ENCODE peak calls at places on chromosomes 7 and 10, in five cellular contexts. P is epithelial cell of esophagus, N is transverse colon, V is fibroblast of the conjunctiva, Y is heart left ventricle. S is an unnamed sample.

GRCh38 chr10:30182191-30183075 is 123.0 kb upstream of the JCAD start:
- DNase-seq in P (peak), V (peak), Y (no peak), N (no peak), S (no peak)

GRCh38 chr7:159137906-159138305 is 6.8 kb downstream of the VIPR2 start:
- DNase-seq in N (no peak), V (no peak), Y (peak), P (no peak), S (no peak)

GRCh38 chr10:126222736-126223511 is 165.4 kb downstream of the ADAM12 start:
- DNase-seq in V (no peak), P (no peak), Y (no peak), N (no peak), S (no peak)

GRCh38 chr10:94146746-94147145 is 153.0 kb downstream of the PLCE1 start:
- DNase-seq in N (no peak), Y (no peak), P (no peak), V (no peak), S (no peak)

GRCh38 chr10:130453721-130454542 is 317.7 kb downstream of the GLRX3 start:
- DNase-seq in V (no peak), Y (no peak), N (no peak), P (no peak), S (no peak)

GRCh38 chr10:83274088-83274487 is 865.2 kb upstream of the GHITM start:
- DNase-seq in Y (no peak), V (no peak), P (peak), N (no peak), S (no peak)

GRCh38 chr10:31374146-31374696 is 55.2 kb downstream of the ZEB1 start:
- DNase-seq in N (no peak), V (no peak), P (no peak), Y (no peak), S (no peak)

GRCh38 chr10:76899490-76899889 is 738.1 kb downstream of the KCNMA1 start:
- DNase-seq in V (peak), Y (no peak), P (no peak), N (no peak), S (no peak)

GRCh38 chr7:1062296-1063294 is 18.2 kb downstream of the GPR146 start:
- DNase-seq in P (peak), Y (no peak), V (no peak), N (no peak), S (no peak)

GRCh38 chr10:122617476-122618270 is 57.1 kb downstream of the DMBT1 start:
- DNase-seq in V (no peak), Y (no peak), P (no peak), N (no peak), S (no peak)

GRCh38 chr10:62543981-62544380 is 169.8 kb downstream of the ZNF365 start:
- DNase-seq in N (no peak), V (no peak), P (no peak), Y (no peak), S (no peak)

GRCh38 chr7:80362677-80363076 is 149.2 kb downstream of the GNAT3 start:
- DNase-seq in V (no peak), N (no peak), P (no peak), Y (no peak), S (no peak)

GRCh38 chr10:43212043-43212721 is 54.7 kb downstream of the RASGEF1A start:
- DNase-seq in Y (no peak), N (no peak), V (no peak), P (peak), S (no peak)

GRCh38 chr10:88169037-88169319 is 305.6 kb downstream of the PTEN start:
- DNase-seq in V (no peak), P (no peak), N (no peak), Y (no peak), S (no peak)

GRCh38 chr7:90180011-90180585 is 25.8 kb downstream of the STEAP1 start:
- DNase-seq in Y (no peak), V (peak), P (peak), N (no peak), S (no peak)

GRCh38 chr10:132444877-132445351 is 47.9 kb downstream of the PWWP2B start:
- DNase-seq in Y (no peak), N (no peak), P (no peak), V (no peak), S (no peak)

GRCh38 chr7:17679427-17679826 is 260.9 kb downstream of the SNX13 start:
- DNase-seq in Y (no peak), V (no peak), N (no peak), P (no peak), S (no peak)

GRCh38 chr7:131889572-131890150 is 333.2 kb upstream of the PODXL start:
- DNase-seq in N (no peak), V (no peak), Y (no peak), P (no peak), S (no peak)

GRCh38 chr7:41940760-41941343 is 238.0 kb upstream of the INHBA start:
- DNase-seq in N (peak), V (peak), Y (peak), P (peak), S (peak)

GRCh38 chr10:103685880-103686669 is 169.3 kb downstream of the SH3PXD2A start:
- DNase-seq in P (peak), V (peak), N (peak), Y (peak), S (peak)

GRCh38 chr10:97333351-97333600 is 1.3 kb downstream of the FRAT2 start:
- DNase-seq in V (peak), N (no peak), P (peak), Y (no peak), S (peak)

GRCh38 chr10:79142064-79142491 is 73.3 kb downstream of the ZMIZ1 start:
- DNase-seq in N (no peak), Y (no peak), V (no peak), P (no peak), S (peak)

GRCh38 chr10:68154211-68154497 is 44.9 kb downstream of the MYPN start:
- DNase-seq in N (no peak), Y (peak), P (no peak), V (peak), S (peak)